ENCODE peak calls at places on chromosome 15, in six cellular contexts. F, O, U, H, C and E are unnamed samples.

GRCh38 chr15:66484539-66485112 is 12.9 kb downstream of the SNAPC5 start:
- DNase-seq in C (no peak), F (no peak), O (no peak), H (no peak), U (no peak), E (no peak)

GRCh38 chr15:100198442-100198841 is 143.3 kb downstream of the ADAMTS17 start:
- DNase-seq in O (no peak), H (no peak), U (no peak), F (no peak), C (no peak), E (no peak)

GRCh38 chr15:58327958-58328357 is 103.8 kb upstream of the LIPC start:
- DNase-seq in U (no peak), F (no peak), H (no peak), O (no peak), C (no peak), E (no peak)

GRCh38 chr15:88647362-88648105 is 8.7 kb downstream of the ISG20 start:
- DNase-seq in U (no peak), F (peak), H (no peak), O (no peak), C (no peak), E (peak)

GRCh38 chr15:52870015-52870414 is 79.9 kb upstream of the ONECUT1 start:
- DNase-seq in U (no peak), O (peak), C (no peak), H (no peak), F (no peak), E (no peak)

GRCh38 chr15:52183562-52184173 is 7.5 kb downstream of the GNB5 start:
- DNase-seq in C (peak), H (peak), F (peak), U (no peak), O (peak), E (peak)

GRCh38 chr15:88391700-88392099 is 75.5 kb downstream of the MRPL46 start:
- DNase-seq in U (no peak), H (no peak), F (peak), C (no peak), O (no peak), E (no peak)

GRCh38 chr15:74173545-74174215 is at the start of gene ISLR:
- DNase-seq in F (no peak), H (no peak), O (peak), U (no peak), C (peak), E (no peak)

GRCh38 chr15:85788796-85789495 is 5.8 kb downstream of the KLHL25 start:
- DNase-seq in U (no peak), C (no peak), H (no peak), F (no peak), O (no peak), E (peak)

GRCh38 chr15:89496155-89497098 is at the start of gene RHCG:
- DNase-seq in C (peak), O (peak), U (no peak), H (peak), F (no peak), E (no peak)

GRCh38 chr15:77027697-77028450 is 32.9 kb downstream of the PSTPIP1 start:
- DNase-seq in C (no peak), O (no peak), U (no peak), H (peak), F (no peak), E (no peak)

GRCh38 chr15:33311312-33311971 is 675 bp downstream of the RYR3 start:
- DNase-seq in U (no peak), H (peak), F (no peak), O (peak), C (no peak), E (no peak)

GRCh38 chr15:65092911-65093792 is 16.6 kb downstream of the KBTBD13 start:
- DNase-seq in F (no peak), C (no peak), H (no peak), U (no peak), O (no peak), E (no peak)

GRCh38 chr15:32649336-32649735 is 7.8 kb downstream of the SCG5 start:
- DNase-seq in O (peak), U (no peak), F (no peak), H (peak), C (peak), E (peak)

DNA sequence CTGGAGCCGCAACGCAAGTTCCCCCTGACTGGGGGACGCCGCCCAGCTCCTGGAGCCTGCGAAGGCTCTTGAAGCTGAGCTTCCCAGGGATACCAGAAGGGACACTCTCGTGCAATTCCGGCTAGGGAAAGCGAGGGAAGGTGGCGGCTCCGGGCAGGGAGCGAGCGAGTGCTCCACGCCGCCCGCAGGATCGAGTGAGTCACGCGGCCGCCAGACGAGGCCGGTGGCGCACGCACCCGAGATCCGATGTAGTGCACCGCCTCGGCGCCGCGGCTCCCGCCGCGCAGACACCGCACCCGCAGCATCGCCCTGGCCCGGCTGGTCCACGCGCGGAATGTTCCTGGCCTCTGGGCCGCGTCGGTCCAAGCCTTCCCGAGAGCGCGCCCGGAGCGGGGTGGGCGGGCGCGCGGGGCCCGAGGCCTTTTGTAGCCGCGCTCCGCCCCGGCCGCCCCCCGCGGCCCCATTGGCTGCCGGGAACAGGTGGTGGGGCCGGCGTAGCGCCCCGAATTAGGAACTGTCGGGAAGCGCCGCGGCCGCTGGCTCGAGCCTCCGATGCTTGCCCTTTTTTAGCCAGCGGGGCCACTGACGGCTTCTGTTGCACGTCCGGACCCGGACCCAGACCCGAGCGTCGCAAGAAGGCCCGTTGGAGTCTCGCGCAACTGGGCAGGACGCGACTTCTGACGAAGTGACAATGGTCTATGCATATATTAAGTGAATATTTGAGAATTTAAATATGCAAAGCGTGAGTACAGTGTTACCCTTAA is at the start of gene GATM:
- DNase-seq in C (peak), F (no peak), O (peak), U (no peak), H (peak), E (peak)
- TF ChIP-seq EZH2phosphoT487 in C (no peak), F (no peak), O (no peak), U (no peak), H (peak), E (no peak)

GRCh38 chr15:63291507-63291906 is 14.1 kb downstream of the APH1B start:
- DNase-seq in O (peak), H (no peak), F (no peak), U (no peak), C (peak), E (peak)

GRCh38 chr15:63292241-63292640 is 14.8 kb downstream of the APH1B start:
- DNase-seq in U (no peak), H (no peak), F (no peak), O (no peak), C (no peak), E (no peak)

GRCh38 chr15:63292771-63293170 is 15.4 kb downstream of the APH1B start:
- DNase-seq in H (no peak), F (no peak), U (no peak), O (peak), C (no peak), E (no peak)

GRCh38 chr15:63296195-63296594 is 18.8 kb downstream of the APH1B start:
- DNase-seq in U (no peak), H (no peak), O (no peak), F (no peak), C (peak), E (no peak)

DNA sequence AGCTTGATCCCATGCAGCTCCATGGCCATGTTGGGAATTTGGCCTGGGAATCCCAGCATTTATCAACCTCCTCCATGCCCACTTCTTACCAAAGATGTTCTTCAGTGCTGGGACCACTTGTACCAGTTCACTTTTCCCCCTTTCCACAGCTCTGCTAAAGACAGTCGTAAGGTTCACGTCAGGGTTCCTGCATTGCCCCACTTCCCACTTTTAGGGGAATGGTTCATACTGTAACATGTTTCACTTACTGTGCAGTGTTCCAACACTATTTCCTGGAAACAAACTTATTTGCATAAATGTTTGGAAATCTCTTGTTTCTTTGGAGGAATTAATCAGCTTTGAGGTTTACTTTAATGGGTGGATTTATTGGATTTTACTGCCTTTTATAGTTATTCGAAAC is 16.9 kb downstream of the APH1B start:
- DNase-seq in O (no peak), U (no peak), F (no peak), C (no peak), H (no peak), E (no peak)
- TF ChIP-seq EZH2phosphoT487 in O (no peak), U (no peak), F (no peak), C (no peak), H (no peak), E (no peak)

DNA sequence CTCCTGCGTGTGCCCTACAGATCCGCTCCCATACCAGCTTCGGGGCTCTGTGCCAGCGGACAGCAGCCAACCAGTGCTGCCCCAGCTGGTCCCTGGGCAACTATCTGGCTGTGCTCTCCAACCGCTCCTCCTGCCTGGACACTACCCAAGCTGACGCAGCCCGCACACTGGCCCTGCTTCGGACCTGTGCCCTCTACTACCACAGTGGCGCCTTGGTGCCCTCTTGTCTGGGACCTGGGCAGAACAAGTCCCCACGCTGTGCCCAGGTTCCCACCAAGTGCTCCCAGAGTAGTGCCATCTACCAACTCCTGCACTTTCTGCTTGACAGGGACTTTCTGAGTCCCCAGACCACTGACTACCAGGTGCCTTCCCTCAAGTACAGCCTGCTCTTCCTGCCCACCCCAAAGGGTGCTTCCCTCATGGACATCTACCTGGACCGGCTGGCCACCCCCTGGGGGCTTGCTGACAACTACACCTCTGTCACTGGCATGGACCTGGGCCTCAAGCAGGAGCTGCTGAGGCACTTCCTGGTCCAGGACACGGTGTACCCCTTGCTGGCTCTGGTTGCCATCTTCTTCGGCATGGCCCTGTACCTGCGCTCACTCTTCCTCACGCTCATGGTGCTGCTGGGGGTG is 9.1 kb downstream of the DISP2 start:
- DNase-seq in H (no peak), O (no peak), U (no peak), F (no peak), C (no peak), E (no peak)
- TF ChIP-seq EZH2phosphoT487 in H (no peak), O (no peak), U (no peak), F (no peak), C (no peak), E (no peak)

GRCh38 chr15:96858693-96859092 is 528.2 kb downstream of the NR2F2 start:
- DNase-seq in O (no peak), U (no peak), H (no peak), C (no peak), F (no peak), E (no peak)

GRCh38 chr15:96860746-96861145 is 530.2 kb downstream of the NR2F2 start:
- DNase-seq in H (no peak), O (no peak), F (no peak), U (no peak), C (no peak), E (no peak)
- TF ChIP-seq EZH2phosphoT487 in H (no peak), O (no peak), F (no peak), U (no peak), C (no peak), E (no peak)

DNA sequence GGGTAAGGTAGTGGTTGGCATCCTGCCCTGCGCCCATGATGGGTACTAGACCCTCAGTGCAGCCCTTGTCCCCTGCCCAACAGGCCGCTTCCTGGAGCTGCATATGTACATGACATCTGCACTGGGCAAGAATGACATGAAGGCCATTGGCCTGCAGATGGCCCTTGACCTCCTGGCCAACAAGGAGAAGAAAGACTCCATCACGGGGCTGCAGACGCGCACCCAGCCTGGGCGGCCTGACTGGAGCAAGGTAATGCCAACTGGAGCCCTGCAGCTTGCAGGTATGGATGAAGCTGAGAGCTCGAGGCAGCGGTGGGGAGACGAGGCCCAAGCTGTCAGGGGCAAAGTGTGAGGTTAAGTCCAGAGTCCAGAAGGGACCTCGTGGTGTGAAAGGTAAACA is 40.8 kb downstream of the NOX5 start:
- DNase-seq in F (no peak), O (no peak), H (no peak), C (no peak), U (no peak), E (no peak)
- TF ChIP-seq EZH2phosphoT487 in F (no peak), O (no peak), H (no peak), C (no peak), U (no peak), E (no peak)